ENCODE peak calls at places on chromosome 13, in seven cellular contexts. I is H1, G is SK-N-SH, Z is GM12891, Q is K562, C is GM12892, K is GM12878. D is an unnamed sample.

GRCh38 chr13:107441279-107441678 is 774.1 kb downstream of the LIG4 start:
- DNase-seq in I (no peak), G (no peak), Z (no peak), Q (no peak), C (no peak), K (no peak), D (no peak)

GRCh38 chr13:48255090-48255489 is 22.1 kb downstream of the ITM2B start:
- DNase-seq in I (no peak), G (no peak), Z (no peak), Q (no peak), C (no peak), K (no peak), D (no peak)

GRCh38 chr13:73303858-73304257 is 245.1 kb downstream of the KLF5 start:
- DNase-seq in I (peak; percentile 13), G (no peak), Z (no peak), Q (no peak), C (no peak), K (no peak), D (no peak)

GRCh38 chr13:31898383-31899071 is 133.0 kb upstream of the FRY start:
- DNase-seq in I (no peak), G (no peak), Z (no peak), Q (no peak), C (no peak), K (no peak), D (no peak)

GRCh38 chr13:111409413-111409812 is 89.0 kb downstream of the TEX29 start:
- DNase-seq in I (no peak), G (no peak), Z (no peak), Q (no peak), C (no peak), K (no peak), D (no peak)

GRCh38 chr13:94656766-94657165 is 55.1 kb downstream of the GPR180 start:
- DNase-seq in I (no peak), G (no peak), Z (no peak), Q (peak; percentile 54), C (no peak), K (peak; percentile 12), D (no peak)

GRCh38 chr13:31755803-31756212 is 16.5 kb downstream of the RXFP2 start:
- DNase-seq in I (no peak), G (no peak), Z (no peak), Q (no peak), C (no peak), K (no peak), D (no peak)

GRCh38 chr13:41917641-41918040 is 43.3 kb downstream of the VWA8 start:
- DNase-seq in I (no peak), G (no peak), Z (no peak), Q (no peak), C (no peak), K (no peak), D (no peak)

GRCh38 chr13:80814541-80814940 is 473.6 kb upstream of the SPRY2 start:
- DNase-seq in I (no peak), G (no peak), Z (no peak), Q (no peak), C (no peak), K (no peak), D (no peak)

GRCh38 chr13:99448586-99448985 is 52.7 kb upstream of the TM9SF2 start:
- DNase-seq in I (no peak), G (no peak), Z (no peak), Q (no peak), C (no peak), K (no peak), D (no peak)

GRCh38 chr13:101292711-101293110 is 123.6 kb downstream of the NALCN start:
- DNase-seq in I (no peak), G (no peak), Z (no peak), Q (no peak), C (no peak), K (no peak), D (no peak)

GRCh38 chr13:99894835-99895427 is 76.6 kb downstream of the ZIC5 start:
- DNase-seq in I (no peak), G (peak; percentile 43), Z (no peak), Q (no peak), C (no peak), K (no peak), D (no peak)

GRCh38 chr13:111567637-111568036 is 247.2 kb downstream of the TEX29 start:
- DNase-seq in I (no peak), G (no peak), Z (no peak), Q (no peak), C (no peak), K (no peak), D (no peak)

GRCh38 chr13:94479559-94480095 is at the start of gene DCT:
- DNase-seq in I (no peak), G (no peak), Z (no peak), Q (no peak), C (no peak), K (no peak), D (no peak)

GRCh38 chr13:82147526-82147925 is 1734.7 kb downstream of the SLITRK1 start:
- DNase-seq in I (no peak), G (no peak), Z (no peak), Q (no peak), C (no peak), K (no peak), D (no peak)

GRCh38 chr13:53191091-53191490 is 162.5 kb downstream of the OLFM4 start:
- DNase-seq in I (peak; percentile 51), G (no peak), Z (no peak), Q (no peak), C (no peak), K (no peak), D (no peak)

GRCh38 chr13:25478186-25478585 is 106.4 kb downstream of the ATP8A2 start:
- DNase-seq in I (no peak), G (no peak), Z (no peak), Q (peak; percentile 4), C (no peak), K (no peak), D (peak; percentile 44)

GRCh38 chr13:93158565-93158964 is 68.0 kb upstream of the GPC6 start:
- DNase-seq in I (no peak), G (no peak), Z (no peak), Q (no peak), C (no peak), K (no peak), D (no peak)

GRCh38 chr13:99353836-99354235 is 46.6 kb upstream of the GPR183 start:
- DNase-seq in I (no peak), G (no peak), Z (no peak), Q (no peak), C (no peak), K (no peak), D (no peak)

GRCh38 chr13:94312511-94313191 is 166.8 kb downstream of the DCT start:
- DNase-seq in I (no peak), G (no peak), Z (no peak), Q (no peak), C (no peak), K (peak; percentile 62), D (no peak)

GRCh38 chr13:99992912-99993311 is 11.3 kb downstream of the ZIC2 start:
- DNase-seq in I (no peak), G (no peak), Z (no peak), Q (no peak), C (no peak), K (no peak), D (no peak)

DNA sequence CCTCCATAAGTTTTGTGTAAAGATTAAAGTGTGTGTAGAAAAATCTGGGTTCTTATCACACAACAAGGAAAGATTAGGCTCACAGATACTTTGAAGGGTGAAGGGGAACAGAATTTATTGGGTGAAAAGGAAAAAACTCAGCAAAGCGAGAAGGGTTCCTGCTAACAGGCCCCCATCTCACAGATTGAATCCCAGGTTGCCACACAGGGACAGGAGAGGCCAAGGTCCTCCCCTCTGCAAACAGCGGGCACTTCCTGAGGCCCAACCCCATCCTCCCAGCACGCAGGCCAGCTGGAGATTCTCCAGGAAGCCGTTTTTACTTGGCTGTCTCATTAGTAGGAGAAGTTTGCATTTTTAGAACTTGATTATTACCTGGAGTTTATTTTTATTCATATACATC is 15.2 kb upstream of the ERCC5 start:
- DNase-seq in I (no peak), G (no peak), Z (no peak), Q (no peak), C (no peak), K (no peak), D (peak; percentile 73)
- TF ChIP-seq TAF1 in I (no peak), G (no peak), Z (no peak), Q (no peak), C (no peak), K (no peak), D (no peak)

DNA sequence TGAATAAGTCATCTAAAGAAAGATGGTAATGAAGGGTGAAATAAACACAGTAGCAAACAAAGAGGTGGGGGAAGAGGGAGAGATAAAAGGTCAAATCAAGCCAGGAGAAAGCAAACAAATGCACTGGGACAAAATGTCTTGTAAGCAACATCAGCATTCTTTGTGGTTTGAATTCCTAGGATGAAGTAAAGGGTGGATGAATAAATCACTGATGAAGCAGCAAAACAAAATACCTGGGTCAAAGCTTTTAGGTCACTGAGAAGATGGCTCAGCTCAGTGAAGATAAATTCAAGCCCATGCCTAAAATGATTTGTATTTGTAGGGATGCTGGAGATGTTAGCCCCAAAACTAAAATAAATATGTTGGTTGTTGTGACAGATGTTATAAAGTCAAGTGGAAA is 86.5 kb upstream of the FBXL3 start:
- DNase-seq in I (no peak), G (no peak), Z (no peak), Q (no peak), C (no peak), K (no peak), D (no peak)
- TF ChIP-seq TAF1 in I (no peak), G (no peak), Z (no peak), Q (no peak), C (no peak), K (no peak), D (no peak)

DNA sequence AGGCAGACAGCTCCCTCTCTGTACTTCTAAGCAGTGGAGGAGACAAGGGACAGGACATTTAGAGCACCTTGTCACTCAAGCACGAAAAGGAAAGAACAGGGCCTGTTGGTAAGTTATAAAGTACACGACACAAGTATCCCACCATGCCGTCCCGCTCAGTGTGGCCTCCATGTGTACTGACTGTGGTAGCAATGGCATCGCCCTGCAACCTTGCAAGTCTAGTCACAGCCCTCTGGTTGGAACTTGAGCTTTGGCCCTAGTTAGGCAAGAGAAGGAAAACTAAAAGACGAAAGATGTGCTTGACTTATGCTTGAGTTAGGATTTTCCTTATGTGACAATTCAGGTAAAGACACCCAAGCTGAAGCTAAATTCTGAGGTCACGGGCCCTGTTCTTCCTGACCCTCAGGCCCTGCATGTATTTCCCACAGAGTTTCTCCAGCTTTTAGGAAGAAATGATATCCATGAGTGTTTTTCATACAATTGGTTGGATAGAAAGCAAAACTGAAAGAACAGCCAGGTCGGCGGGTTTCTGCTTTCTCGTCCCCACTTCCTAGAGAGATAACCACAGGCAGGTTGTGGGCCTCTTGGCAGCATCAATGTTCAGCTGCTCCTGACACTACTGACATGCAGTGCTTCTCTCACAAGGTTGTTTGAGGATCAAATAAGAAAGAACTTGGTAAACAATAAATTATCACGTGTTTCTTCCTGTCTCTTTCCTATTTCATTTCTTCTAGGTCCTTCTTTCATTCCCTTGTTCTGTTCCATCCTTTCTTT is 216.3 kb downstream of the IRS2 start:
- DNase-seq in I (no peak), G (no peak), Z (peak; percentile 5), Q (no peak), C (peak; percentile 10), K (peak; percentile 8), D (no peak)
- TF ChIP-seq TAF1 in I (no peak), G (no peak), Z (no peak), Q (no peak), C (no peak), K (no peak), D (no peak)

DNA sequence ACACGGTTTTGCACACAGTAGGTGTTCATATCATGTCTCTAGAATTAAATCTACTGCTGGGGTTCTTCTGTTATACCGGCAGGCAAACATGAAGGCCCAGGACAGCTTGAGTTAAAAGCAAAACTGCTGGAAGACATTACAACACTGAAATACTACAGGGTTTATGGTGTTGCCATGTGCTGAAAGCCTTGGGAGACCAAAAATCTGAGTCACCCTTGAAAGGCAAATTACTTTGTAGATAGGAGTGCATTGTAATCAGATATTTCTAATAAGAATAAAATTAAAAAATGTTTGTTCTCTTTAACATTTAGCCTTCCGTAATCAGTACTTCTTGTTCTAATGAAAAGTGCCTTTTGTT is 181.4 kb downstream of the PCDH9 start:
- DNase-seq in I (no peak), G (no peak), Z (no peak), Q (no peak), C (no peak), K (no peak), D (no peak)
- TF ChIP-seq TAF1 in I (no peak), G (no peak), Z (no peak), Q (no peak), C (no peak), K (no peak), D (no peak)

D was measured in HepG2.